ENCODE peak calls at places on chromosomes 11 and 22, in six cellular contexts. One of them, this sample, is unnamed.

GRCh38 chr11:910589-911030 is at the start of gene CHID1:
- DNase-seq in choroid plexus epithelial cell: peak
- DNase-seq in progenitor cell of endocrine pancreas: peak
- DNase-seq in stimulated activated CD8-positive, alpha-beta memory T cell treated with anti-CD3 and anti-CD28 coated beads, Interleukin-15, amount 100 ng/mL, for 1 hour: peak
- DNase-seq in HT-29: peak
- DNase-seq in NCI-H2029 treated with DMSO at 0.1 percent for 48 hours: peak
- DNase-seq in this sample: peak

GRCh38 chr22:23157560-23158515 is 12.6 kb downstream of the RAB36 start:
- DNase-seq in HT-29: no peak
- DNase-seq in NCI-H2029 treated with DMSO at 0.1 percent for 48 hours: no peak
- DNase-seq in choroid plexus epithelial cell: no peak
- DNase-seq in stimulated activated CD8-positive, alpha-beta memory T cell treated with anti-CD3 and anti-CD28 coated beads, Interleukin-15, amount 100 ng/mL, for 1 hour: no peak
- DNase-seq in progenitor cell of endocrine pancreas: no peak
- DNase-seq in this sample: no peak

GRCh38 chr11:75031224-75031753 is 42.6 kb downstream of the NEU3 start:
- DNase-seq in progenitor cell of endocrine pancreas: no peak
- DNase-seq in choroid plexus epithelial cell: peak
- DNase-seq in NCI-H2029 treated with DMSO at 0.1 percent for 48 hours: no peak
- DNase-seq in stimulated activated CD8-positive, alpha-beta memory T cell treated with anti-CD3 and anti-CD28 coated beads, Interleukin-15, amount 100 ng/mL, for 1 hour: no peak
- DNase-seq in HT-29: no peak
- DNase-seq in this sample: peak

GRCh38 chr11:8698379-8698851 is 15.8 kb downstream of the RPL27A start:
- DNase-seq in stimulated activated CD8-positive, alpha-beta memory T cell treated with anti-CD3 and anti-CD28 coated beads, Interleukin-15, amount 100 ng/mL, for 1 hour: no peak
- DNase-seq in progenitor cell of endocrine pancreas: no peak
- DNase-seq in NCI-H2029 treated with DMSO at 0.1 percent for 48 hours: no peak
- DNase-seq in choroid plexus epithelial cell: no peak
- DNase-seq in HT-29: peak
- DNase-seq in this sample: no peak

GRCh38 chr22:40764743-40765441 is 54.3 kb downstream of the SLC25A17 start:
- DNase-seq in HT-29: no peak
- DNase-seq in stimulated activated CD8-positive, alpha-beta memory T cell treated with anti-CD3 and anti-CD28 coated beads, Interleukin-15, amount 100 ng/mL, for 1 hour: no peak
- DNase-seq in NCI-H2029 treated with DMSO at 0.1 percent for 48 hours: no peak
- DNase-seq in choroid plexus epithelial cell: peak
- DNase-seq in progenitor cell of endocrine pancreas: no peak
- DNase-seq in this sample: no peak

GRCh38 chr11:130163346-130164220 is 4.0 kb downstream of the ST14 start:
- DNase-seq in HT-29: peak
- DNase-seq in progenitor cell of endocrine pancreas: no peak
- DNase-seq in stimulated activated CD8-positive, alpha-beta memory T cell treated with anti-CD3 and anti-CD28 coated beads, Interleukin-15, amount 100 ng/mL, for 1 hour: no peak
- DNase-seq in choroid plexus epithelial cell: no peak
- DNase-seq in NCI-H2029 treated with DMSO at 0.1 percent for 48 hours: peak
- DNase-seq in this sample: no peak

GRCh38 chr22:38843201-38843715 is 570 bp downstream of the NPTXR start:
- DNase-seq in NCI-H2029 treated with DMSO at 0.1 percent for 48 hours: no peak
- DNase-seq in stimulated activated CD8-positive, alpha-beta memory T cell treated with anti-CD3 and anti-CD28 coated beads, Interleukin-15, amount 100 ng/mL, for 1 hour: peak
- DNase-seq in choroid plexus epithelial cell: peak
- DNase-seq in progenitor cell of endocrine pancreas: peak
- DNase-seq in HT-29: no peak
- DNase-seq in this sample: peak

GRCh38 chr11:1402355-1402754 is 12.6 kb downstream of the BRSK2 start:
- DNase-seq in NCI-H2029 treated with DMSO at 0.1 percent for 48 hours: no peak
- DNase-seq in HT-29: no peak
- DNase-seq in stimulated activated CD8-positive, alpha-beta memory T cell treated with anti-CD3 and anti-CD28 coated beads, Interleukin-15, amount 100 ng/mL, for 1 hour: no peak
- DNase-seq in progenitor cell of endocrine pancreas: no peak
- DNase-seq in choroid plexus epithelial cell: no peak
- DNase-seq in this sample: peak

GRCh38 chr11:10784229-10785145 is 24.2 kb downstream of the EIF4G2 start:
- DNase-seq in NCI-H2029 treated with DMSO at 0.1 percent for 48 hours: peak
- DNase-seq in stimulated activated CD8-positive, alpha-beta memory T cell treated with anti-CD3 and anti-CD28 coated beads, Interleukin-15, amount 100 ng/mL, for 1 hour: no peak
- DNase-seq in HT-29: no peak
- DNase-seq in progenitor cell of endocrine pancreas: no peak
- DNase-seq in choroid plexus epithelial cell: peak
- DNase-seq in this sample: no peak

GRCh38 chr11:7219457-7219856 is 32.2 kb upstream of the SYT9 start:
- DNase-seq in progenitor cell of endocrine pancreas: no peak
- DNase-seq in HT-29: no peak
- DNase-seq in stimulated activated CD8-positive, alpha-beta memory T cell treated with anti-CD3 and anti-CD28 coated beads, Interleukin-15, amount 100 ng/mL, for 1 hour: no peak
- DNase-seq in NCI-H2029 treated with DMSO at 0.1 percent for 48 hours: no peak
- DNase-seq in choroid plexus epithelial cell: no peak
- DNase-seq in this sample: no peak

GRCh38 chr11:15910761-15911160 is 445.6 kb downstream of the SOX6 start:
- DNase-seq in HT-29: no peak
- DNase-seq in choroid plexus epithelial cell: no peak
- DNase-seq in NCI-H2029 treated with DMSO at 0.1 percent for 48 hours: no peak
- DNase-seq in progenitor cell of endocrine pancreas: no peak
- DNase-seq in stimulated activated CD8-positive, alpha-beta memory T cell treated with anti-CD3 and anti-CD28 coated beads, Interleukin-15, amount 100 ng/mL, for 1 hour: no peak
- DNase-seq in this sample: no peak

This sample was measured in left cardiac atrium.